ENCODE peak calls at places on chromosomes 16 and 17, in nine cellular contexts. C is non-pigmented ciliary epithelial cell; L is germinal center; N is KG1; X is T-helper 1 cell; E is BJ; U is activated naive CD4-positive, alpha-beta T cell treated with anti-CD3 and anti-CD28 coated beads, Interleukin-2, amount 50 U/mL, for 16 hours; F is uterus; K is esophagus squamous epithelium. G is an unnamed sample.

GRCh38 chr16:68935008-68935407 is 91.7 kb downstream of the TANGO6 start:
- DNase-seq in U (no peak), E (no peak), F (no peak), X (no peak), N (no peak), K (no peak), L (no peak), C (no peak), G (no peak)

GRCh38 chr17:82257473-82257872 is 16.0 kb downstream of the CSNK1D start:
- DNase-seq in K (no peak), C (no peak), F (no peak), N (no peak), L (no peak), U (peak), X (peak), E (no peak), G (no peak)

GRCh38 chr17:1485311-1485747 is 7.2 kb downstream of the MYO1C start:
- DNase-seq in F (peak), K (no peak), E (no peak), N (no peak), L (peak), C (no peak), U (no peak), X (peak), G (no peak)

GRCh38 chr17:69363488-69364210 is 36.7 kb upstream of the ABCA5 start:
- DNase-seq in L (no peak), U (no peak), E (no peak), K (no peak), C (no peak), F (no peak), X (no peak), N (no peak), G (no peak)

GRCh38 chr17:42536048-42536371 is at the start of gene NAGLU:
- DNase-seq in E (no peak), U (peak), L (peak), K (peak), X (peak), F (peak), C (no peak), N (peak), G (peak)

GRCh38 chr16:30927789-30928378 is 4.5 kb downstream of the FBXL19 start:
- DNase-seq in F (peak), U (peak), E (no peak), K (no peak), L (peak), C (no peak), N (no peak), X (no peak), G (peak)

GRCh38 chr16:65117701-65118448 is 4.0 kb downstream of the CDH11 start:
- DNase-seq in K (no peak), N (peak), F (peak), U (no peak), C (no peak), X (no peak), E (peak), L (peak), G (peak)

GRCh38 chr16:78648517-78648916 is 549.1 kb downstream of the WWOX start:
- DNase-seq in E (no peak), C (no peak), F (no peak), U (no peak), X (no peak), L (no peak), N (no peak), K (no peak), G (no peak)

GRCh38 chr17:36027776-36028175 is 10.0 kb upstream of the CCL23 start:
- DNase-seq in L (no peak), X (no peak), C (no peak), K (no peak), U (no peak), E (no peak), F (no peak), N (no peak), G (no peak)

GRCh38 chr16:85607331-85607765 is 5.8 kb upstream of the GSE1 start:
- DNase-seq in X (no peak), L (peak), F (no peak), E (no peak), C (no peak), K (no peak), U (no peak), N (no peak), G (no peak)

GRCh38 chr17:67258836-67259468 is 14.0 kb upstream of the HELZ start:
- DNase-seq in K (no peak), F (no peak), L (no peak), X (no peak), U (no peak), N (peak), C (no peak), E (no peak), G (no peak)

GRCh38 chr17:64779344-64780095 is 117.4 kb upstream of the SMURF2 start:
- DNase-seq in F (no peak), K (no peak), X (no peak), U (no peak), C (no peak), E (no peak), N (no peak), L (no peak), G (no peak)

GRCh38 chr17:10612957-10613744 is 44.0 kb downstream of the MYH3 start:
- DNase-seq in L (no peak), C (peak), X (no peak), K (no peak), E (peak), F (no peak), U (no peak), N (no peak), G (no peak)

GRCh38 chr16:56960681-56961281 is 969 bp upstream of the CETP start:
- DNase-seq in X (no peak), K (no peak), U (no peak), N (no peak), F (no peak), C (no peak), E (no peak), L (no peak), G (no peak)

GRCh38 chr16:71303938-71304337 is 14.7 kb upstream of the CMTR2 start:
- DNase-seq in L (no peak), U (no peak), K (no peak), E (no peak), N (no peak), C (no peak), F (no peak), X (no peak), G (no peak)

GRCh38 chr17:80457236-80457856 is 19.1 kb downstream of the NPTX1 start:
- DNase-seq in N (peak), E (no peak), F (no peak), C (no peak), X (no peak), L (no peak), U (no peak), K (no peak), G (no peak)

GRCh38 chr17:58328195-58329034 is at the start of gene TSPOAP1:
- DNase-seq in L (peak), U (peak), K (no peak), C (no peak), F (no peak), E (no peak), N (peak), X (peak), G (no peak)

GRCh38 chr17:6306820-6307219 is 128.1 kb downstream of the AIPL1 start:
- DNase-seq in E (no peak), U (no peak), N (no peak), C (no peak), F (no peak), K (no peak), L (no peak), X (no peak), G (no peak)

GRCh38 chr17:49494937-49495841 is at the start of gene NGFR:
- DNase-seq in C (no peak), N (no peak), F (no peak), K (no peak), E (no peak), U (peak), L (peak), X (peak), G (no peak)

GRCh38 chr17:63675231-63675606 is 24.7 kb downstream of the LIMD2 start:
- DNase-seq in C (no peak), N (no peak), K (no peak), E (no peak), U (no peak), X (no peak), F (no peak), L (no peak), G (no peak)

GRCh38 chr17:35809855-35810461 is 674 bp downstream of the TAF15 start:
- DNase-seq in X (no peak), K (no peak), C (no peak), F (no peak), U (no peak), E (no peak), N (no peak), L (no peak), G (no peak)

GRCh38 chr17:29613371-29613837 is 9.3 kb downstream of the CORO6 start:
- DNase-seq in X (peak), L (peak), U (peak), C (no peak), K (peak), N (no peak), F (peak), E (no peak), G (peak)

G was measured in prostate gland.